ENCODE peak calls at places on chromosomes 7 and 10, in nine cellular contexts. M, H, S, O, K, Z, B, P and F are unnamed samples.
A peak's percentile ranks its signal among the peaks of the same experiment; 100 is the strongest.

GRCh38 chr10:3813267-3813666 is 28.3 kb upstream of the KLF6 start:
- DNase-seq in M (no peak), H (no peak), S (no peak), O (no peak), K (no peak), Z (no peak), B (no peak), P (no peak), F (no peak)

GRCh38 chr10:104329754-104330153 is 8.5 kb downstream of the ITPRIP start:
- DNase-seq in M (peak; percentile 84), H (no peak), S (peak; percentile 47), O (no peak), K (no peak), Z (peak; percentile 4), B (no peak), P (peak; percentile 78), F (no peak)

GRCh38 chr10:102596506-102596971 is 47.7 kb upstream of the TRIM8 start:
- DNase-seq in M (peak; percentile 62), H (peak; percentile 75), S (peak; percentile 57), O (peak; percentile 67), K (peak; percentile 67), Z (peak; percentile 67), B (no peak), P (peak; percentile 77), F (no peak)

GRCh38 chr10:117938104-117938503 is 108.6 kb downstream of the RAB11FIP2 start:
- DNase-seq in M (no peak), H (no peak), S (no peak), O (no peak), K (no peak), Z (no peak), B (no peak), P (no peak), F (no peak)

GRCh38 chr10:65787571-65787970 is 1138.3 kb upstream of the LRRTM3 start:
- DNase-seq in M (no peak), H (no peak), S (no peak), O (no peak), K (no peak), Z (no peak), B (no peak), P (no peak), F (no peak)

GRCh38 chr7:121139427-121139826 is 150.9 kb downstream of the CPED1 start:
- DNase-seq in M (peak; percentile 18), H (no peak), S (no peak), O (no peak), K (no peak), Z (no peak), B (no peak), P (no peak), F (no peak)

GRCh38 chr7:68783671-68784070 is 814.6 kb upstream of the AUTS2 start:
- DNase-seq in M (peak; percentile 14), H (peak; percentile 20), S (no peak), O (no peak), K (no peak), Z (no peak), B (no peak), P (no peak), F (no peak)

GRCh38 chr10:84164442-84164841 is 9.2 kb upstream of the GPR15LG start:
- DNase-seq in M (no peak), H (no peak), S (no peak), O (no peak), K (no peak), Z (no peak), B (no peak), P (no peak), F (no peak)

GRCh38 chr7:142152076-142152475 is 40.6 kb downstream of the MGAM2 start:
- DNase-seq in M (no peak), H (no peak), S (no peak), O (no peak), K (no peak), Z (no peak), B (no peak), P (no peak), F (no peak)

GRCh38 chr7:22444181-22444966 is 55.6 kb downstream of the STEAP1B start:
- DNase-seq in M (no peak), H (no peak), S (no peak), O (peak; percentile 82), K (peak; percentile 43), Z (peak; percentile 79), B (no peak), P (no peak), F (peak; percentile 47)

GRCh38 chr7:156380261-156380660 is 260.3 kb upstream of the RNF32 start:
- DNase-seq in M (no peak), H (no peak), S (no peak), O (no peak), K (peak; percentile 53), Z (peak; percentile 82), B (no peak), P (no peak), F (no peak)

GRCh38 chr10:23525406-23525805 is 86.5 kb downstream of the OTUD1 start:
- DNase-seq in M (peak; percentile 7), H (peak; percentile 4), S (no peak), O (no peak), K (no peak), Z (peak; percentile 47), B (no peak), P (peak; percentile 15), F (peak; percentile 23)

GRCh38 chr7:103644319-103644718 is 198.3 kb upstream of the SLC26A5 start:
- DNase-seq in M (no peak), H (no peak), S (no peak), O (no peak), K (no peak), Z (no peak), B (no peak), P (no peak), F (no peak)

GRCh38 chr10:130018730-130019185 is 54.7 kb upstream of the EBF3 start:
- DNase-seq in M (no peak), H (no peak), S (no peak), O (no peak), K (no peak), Z (no peak), B (no peak), P (peak; percentile 84), F (no peak)

GRCh38 chr10:113187066-113187777 is 237.2 kb downstream of the TCF7L2 start:
- DNase-seq in M (no peak), H (no peak), S (no peak), O (peak; percentile 71), K (peak; percentile 64), Z (peak; percentile 76), B (no peak), P (no peak), F (peak; percentile 86)

GRCh38 chr7:36875794-36876193 is 151.5 kb upstream of the AOAH start:
- DNase-seq in M (no peak), H (no peak), S (no peak), O (no peak), K (no peak), Z (peak; percentile 34), B (no peak), P (no peak), F (no peak)

GRCh38 chr10:20327954-20328353 is 511.7 kb downstream of the PLXDC2 start:
- DNase-seq in M (no peak), H (no peak), S (no peak), O (no peak), K (no peak), Z (no peak), B (no peak), P (no peak), F (no peak)

GRCh38 chr7:54932818-54933543 is 85.8 kb upstream of the EGFR start:
- DNase-seq in M (peak; percentile 66), H (peak; percentile 69), S (peak; percentile 28), O (peak; percentile 84), K (peak; percentile 69), Z (peak; percentile 81), B (peak; percentile 80), P (no peak), F (peak; percentile 65)

GRCh38 chr10:14547826-14548225 is 217.1 kb upstream of the FRMD4A start:
- DNase-seq in M (no peak), H (no peak), S (no peak), O (no peak), K (no peak), Z (no peak), B (no peak), P (no peak), F (no peak)

DNA sequence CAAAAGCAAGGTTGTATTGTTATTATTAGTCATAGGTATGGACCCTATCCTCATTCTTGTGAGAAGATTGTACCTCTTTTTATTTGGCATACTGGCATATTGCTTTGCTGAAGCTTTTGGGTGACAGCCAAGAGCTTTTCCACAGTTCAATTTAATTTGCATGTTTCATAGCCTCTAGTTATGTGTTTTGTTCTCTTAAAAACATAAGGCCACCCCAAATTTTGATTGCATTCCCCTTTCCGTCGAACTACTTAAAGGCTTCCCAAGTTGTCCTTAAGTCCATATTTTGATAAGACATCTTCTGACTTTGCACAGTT is 1.6 kb downstream of the MCU start:
- DNase-seq in M (no peak), H (no peak), S (no peak), O (no peak), K (no peak), Z (no peak), B (no peak), P (no peak), F (no peak)
- H3K4me3 ChIP-seq in M (peak overlapping the region; percentile 95), H (peak overlapping the region; percentile 80), S (no peak overlapping the region), O (no peak overlapping the region), K (peak overlapping the region; percentile 82), Z (no peak overlapping the region), B (no peak overlapping the region), P (peak overlapping the region; percentile 79), F (peak overlapping the region; percentile 97)

DNA sequence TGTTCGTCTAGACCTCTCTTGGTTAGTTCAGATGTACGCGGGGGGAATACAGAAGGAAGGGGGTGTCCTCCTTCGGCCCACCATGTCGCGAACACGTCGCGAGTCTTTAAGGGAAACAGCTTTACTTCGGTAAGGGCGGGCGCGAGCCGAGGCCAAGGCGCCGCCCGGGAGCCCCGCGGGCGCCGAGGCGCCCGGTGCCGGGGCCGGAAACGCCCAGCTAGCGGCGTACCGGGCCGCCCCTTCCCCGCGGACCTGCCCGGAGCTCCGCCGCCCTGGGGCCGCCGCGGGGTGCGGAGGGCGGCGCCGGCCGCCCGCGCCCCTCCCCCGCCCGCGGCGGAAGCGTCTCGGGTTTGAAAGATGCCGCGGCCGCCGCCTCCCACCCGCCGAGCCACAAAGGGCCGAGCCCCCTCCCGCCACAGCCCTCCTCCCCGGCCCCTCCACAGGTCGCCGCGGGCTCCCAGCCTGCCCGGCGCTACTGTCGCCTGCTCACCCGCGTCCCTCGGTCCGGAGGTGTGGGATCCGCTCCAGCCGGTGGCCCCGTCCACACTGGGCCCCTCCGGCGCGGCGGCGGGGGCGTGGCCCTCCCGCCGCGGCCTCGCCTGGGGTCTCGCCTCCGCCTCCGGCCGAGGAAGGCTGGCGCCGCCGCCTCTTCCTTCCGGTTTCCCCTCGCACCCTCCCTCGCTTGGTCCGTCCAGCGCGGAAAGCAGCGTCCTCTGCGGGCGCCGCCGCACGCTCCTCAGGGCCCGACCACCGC is at the start of gene KBTBD2:
- DNase-seq in M (peak; percentile 84), H (peak; percentile 50), S (peak; percentile 68), O (peak; percentile 82), K (peak; percentile 82), Z (peak; percentile 80), B (peak; percentile 92), P (peak; percentile 97), F (peak; percentile 92)
- TF ChIP-seq POLR2A in M (peak; percentile 82), H (peak; percentile 52), S (no peak), O (no peak), K (no peak), Z (no peak), B (peak; percentile 44), P (no peak), F (no peak)

GRCh38 chr10:101224910-101225823 is 4.1 kb downstream of the LBX1 start:
- DNase-seq in M (no peak), H (no peak), S (no peak), O (no peak), K (no peak), Z (no peak), B (no peak), P (peak; percentile 52), F (no peak)
- H3K4me3 ChIP-seq in M (no peak overlapping the region), H (peak overlapping the region; percentile 43), S (no peak overlapping the region), O (peak overlapping the region; percentile 49), K (peak overlapping the region; percentile 47), Z (no peak overlapping the region), B (no peak overlapping the region), P (peak overlapping the region; percentile 34), F (peak overlapping the region; percentile 30)

GRCh38 chr7:128455556-128456254 is at the start of gene HILPDA:
- DNase-seq in M (peak; percentile 95), H (peak; percentile 94), S (peak; percentile 73), O (peak; percentile 93), K (peak; percentile 96), Z (peak; percentile 95), B (peak; percentile 96), P (peak; percentile 98), F (peak; percentile 97)
- TF ChIP-seq POLR2A in M (peak; percentile 82), H (peak; percentile 87), S (peak; percentile 92), O (no peak), K (peak; percentile 33), Z (peak; percentile 86), B (peak; percentile 83), P (peak; percentile 93), F (no peak)